ENCODE peak calls at places on chromosomes 5 and 9, in nine cellular contexts. One of them, this sample, is unnamed.

GRCh38 chr9:111298111-111298510 is 31.9 kb downstream of the OR2K2 start:
- DNase-seq in SW480: no peak
- DNase-seq in ELF-1: no peak
- DNase-seq in SJCRH30: no peak
- DNase-seq in A549: no peak
- DNase-seq in naive thymus-derived CD8-positive, alpha-beta T cell: no peak
- DNase-seq in amygdala: no peak
- DNase-seq in stimulated activated CD8-positive, alpha-beta memory T cell treated with anti-CD3 and anti-CD28 coated beads, Interleukin-2, amount 100 ng/mL, for 1 hour: no peak
- DNase-seq in sigmoid colon: no peak
- DNase-seq in this sample: no peak

GRCh38 chr5:113293613-113294340 is 141.0 kb downstream of the TSSK1B start:
- DNase-seq in ELF-1: peak
- DNase-seq in stimulated activated CD8-positive, alpha-beta memory T cell treated with anti-CD3 and anti-CD28 coated beads, Interleukin-2, amount 100 ng/mL, for 1 hour: no peak
- DNase-seq in SJCRH30: peak
- DNase-seq in sigmoid colon: no peak
- DNase-seq in A549: no peak
- DNase-seq in naive thymus-derived CD8-positive, alpha-beta T cell: peak
- DNase-seq in SW480: no peak
- DNase-seq in amygdala: no peak
- DNase-seq in this sample: no peak

GRCh38 chr9:78118742-78119473 is 87.3 kb upstream of the GNAQ start:
- DNase-seq in SW480: no peak
- DNase-seq in stimulated activated CD8-positive, alpha-beta memory T cell treated with anti-CD3 and anti-CD28 coated beads, Interleukin-2, amount 100 ng/mL, for 1 hour: no peak
- DNase-seq in naive thymus-derived CD8-positive, alpha-beta T cell: peak
- DNase-seq in A549: no peak
- DNase-seq in sigmoid colon: no peak
- DNase-seq in amygdala: no peak
- DNase-seq in ELF-1: no peak
- DNase-seq in SJCRH30: no peak
- DNase-seq in this sample: no peak

GRCh38 chr9:33131505-33132248 is 35.5 kb downstream of the B4GALT1 start:
- DNase-seq in amygdala: no peak
- DNase-seq in A549: no peak
- DNase-seq in ELF-1: no peak
- DNase-seq in stimulated activated CD8-positive, alpha-beta memory T cell treated with anti-CD3 and anti-CD28 coated beads, Interleukin-2, amount 100 ng/mL, for 1 hour: no peak
- DNase-seq in SJCRH30: no peak
- DNase-seq in naive thymus-derived CD8-positive, alpha-beta T cell: no peak
- DNase-seq in sigmoid colon: no peak
- DNase-seq in SW480: no peak
- DNase-seq in this sample: no peak

GRCh38 chr9:101333923-101334702 is 50.7 kb downstream of the BAAT start:
- DNase-seq in A549: no peak
- DNase-seq in SW480: no peak
- DNase-seq in stimulated activated CD8-positive, alpha-beta memory T cell treated with anti-CD3 and anti-CD28 coated beads, Interleukin-2, amount 100 ng/mL, for 1 hour: no peak
- DNase-seq in sigmoid colon: no peak
- DNase-seq in SJCRH30: no peak
- DNase-seq in amygdala: no peak
- DNase-seq in ELF-1: no peak
- DNase-seq in naive thymus-derived CD8-positive, alpha-beta T cell: no peak
- DNase-seq in this sample: no peak

GRCh38 chr9:113626735-113627495 is 163.4 kb downstream of the RGS3 start:
- DNase-seq in naive thymus-derived CD8-positive, alpha-beta T cell: no peak
- DNase-seq in SW480: no peak
- DNase-seq in ELF-1: no peak
- DNase-seq in stimulated activated CD8-positive, alpha-beta memory T cell treated with anti-CD3 and anti-CD28 coated beads, Interleukin-2, amount 100 ng/mL, for 1 hour: no peak
- DNase-seq in SJCRH30: no peak
- DNase-seq in sigmoid colon: peak
- DNase-seq in amygdala: no peak
- DNase-seq in A549: no peak
- DNase-seq in this sample: no peak

GRCh38 chr5:137075163-137075970 is 423.8 kb downstream of the SPOCK1 start:
- DNase-seq in sigmoid colon: no peak
- DNase-seq in ELF-1: peak
- DNase-seq in SW480: peak
- DNase-seq in amygdala: no peak
- DNase-seq in A549: peak
- DNase-seq in stimulated activated CD8-positive, alpha-beta memory T cell treated with anti-CD3 and anti-CD28 coated beads, Interleukin-2, amount 100 ng/mL, for 1 hour: no peak
- DNase-seq in naive thymus-derived CD8-positive, alpha-beta T cell: no peak
- DNase-seq in SJCRH30: peak
- DNase-seq in this sample: peak

GRCh38 chr9:134181648-134182034 is 17.3 kb upstream of the RNU6ATAC start:
- DNase-seq in naive thymus-derived CD8-positive, alpha-beta T cell: no peak
- DNase-seq in ELF-1: no peak
- DNase-seq in SW480: no peak
- DNase-seq in amygdala: no peak
- DNase-seq in A549: no peak
- DNase-seq in sigmoid colon: peak
- DNase-seq in SJCRH30: no peak
- DNase-seq in stimulated activated CD8-positive, alpha-beta memory T cell treated with anti-CD3 and anti-CD28 coated beads, Interleukin-2, amount 100 ng/mL, for 1 hour: no peak
- DNase-seq in this sample: no peak

GRCh38 chr5:125424374-125424773 is 677.9 kb upstream of the ZNF608 start:
- DNase-seq in A549: no peak
- DNase-seq in SW480: no peak
- DNase-seq in stimulated activated CD8-positive, alpha-beta memory T cell treated with anti-CD3 and anti-CD28 coated beads, Interleukin-2, amount 100 ng/mL, for 1 hour: no peak
- DNase-seq in amygdala: no peak
- DNase-seq in ELF-1: no peak
- DNase-seq in SJCRH30: no peak
- DNase-seq in sigmoid colon: no peak
- DNase-seq in naive thymus-derived CD8-positive, alpha-beta T cell: no peak
- DNase-seq in this sample: no peak

GRCh38 chr5:33343661-33344327 is 97.0 kb upstream of the TARS1 start:
- DNase-seq in ELF-1: no peak
- DNase-seq in sigmoid colon: no peak
- DNase-seq in A549: peak
- DNase-seq in naive thymus-derived CD8-positive, alpha-beta T cell: no peak
- DNase-seq in SJCRH30: no peak
- DNase-seq in SW480: no peak
- DNase-seq in amygdala: no peak
- DNase-seq in stimulated activated CD8-positive, alpha-beta memory T cell treated with anti-CD3 and anti-CD28 coated beads, Interleukin-2, amount 100 ng/mL, for 1 hour: no peak
- DNase-seq in this sample: no peak

GRCh38 chr5:131224387-131225191 is 39.3 kb upstream of the CDC42SE2 start:
- DNase-seq in ELF-1: no peak
- DNase-seq in sigmoid colon: no peak
- DNase-seq in stimulated activated CD8-positive, alpha-beta memory T cell treated with anti-CD3 and anti-CD28 coated beads, Interleukin-2, amount 100 ng/mL, for 1 hour: no peak
- DNase-seq in SW480: no peak
- DNase-seq in amygdala: no peak
- DNase-seq in SJCRH30: no peak
- DNase-seq in naive thymus-derived CD8-positive, alpha-beta T cell: no peak
- DNase-seq in A549: no peak
- DNase-seq in this sample: no peak

GRCh38 chr5:43038523-43038989 is 1.6 kb downstream of the ANXA2R start:
- DNase-seq in A549: no peak
- DNase-seq in amygdala: no peak
- DNase-seq in SJCRH30: no peak
- DNase-seq in stimulated activated CD8-positive, alpha-beta memory T cell treated with anti-CD3 and anti-CD28 coated beads, Interleukin-2, amount 100 ng/mL, for 1 hour: no peak
- DNase-seq in SW480: no peak
- DNase-seq in naive thymus-derived CD8-positive, alpha-beta T cell: peak
- DNase-seq in ELF-1: peak
- DNase-seq in sigmoid colon: no peak
- DNase-seq in this sample: no peak